ENCODE peak calls at places on chromosomes 1 and 21, in seven cellular contexts. Q is dorsolateral prefrontal cortex, T is HFFc6, O is pancreas, G is type B pancreatic cell, M is upper lobe of left lung, S is cardiac fibroblast. C is an unnamed sample.

GRCh38 chr1:117707371-117707770 is 101.5 kb downstream of the TENT5C start:
- DNase-seq in Q (no peak), T (no peak), O (no peak), G (no peak), M (no peak), S (no peak), C (no peak)

GRCh38 chr1:60612790-60613189 is 469.6 kb upstream of the NFIA start:
- DNase-seq in Q (no peak), T (no peak), O (no peak), G (no peak), M (no peak), S (no peak), C (no peak)

GRCh38 chr1:226162898-226163297 is 23.6 kb downstream of the ACBD3 start:
- DNase-seq in Q (no peak), T (no peak), O (peak; percentile 60), G (no peak), M (no peak), S (no peak), C (no peak)

GRCh38 chr1:61170328-61171238 is 88.2 kb downstream of the NFIA start:
- DNase-seq in Q (no peak), T (peak; percentile 49), O (no peak), G (no peak), M (no peak), S (peak; percentile 57), C (no peak)

GRCh38 chr1:89262643-89263042 is 10.0 kb downstream of the GBP5 start:
- DNase-seq in Q (no peak), T (peak; percentile 21), O (no peak), G (no peak), M (no peak), S (peak; percentile 80), C (no peak)

GRCh38 chr1:15290382-15290781 is 43.4 kb downstream of the FHAD1 start:
- DNase-seq in Q (no peak), T (peak; percentile 63), O (no peak), G (no peak), M (no peak), S (peak; percentile 63), C (no peak)

GRCh38 chr1:226891846-226892533 is 21.6 kb downstream of the PSEN2 start:
- DNase-seq in Q (no peak), T (no peak), O (no peak), G (no peak), M (peak; percentile 51), S (peak; percentile 61), C (no peak)

GRCh38 chr1:23980725-23981063 is 567 bp upstream of the SRSF10 start:
- DNase-seq in Q (no peak), T (no peak), O (peak; percentile 43), G (no peak), M (no peak), S (no peak), C (no peak)

GRCh38 chr1:7256526-7256925 is 471.3 kb downstream of the CAMTA1 start:
- DNase-seq in Q (no peak), T (no peak), O (no peak), G (no peak), M (no peak), S (no peak), C (no peak)

GRCh38 chr1:202029171-202029665 is 18.8 kb downstream of the ELF3 start:
- DNase-seq in Q (no peak), T (peak; percentile 90), O (no peak), G (no peak), M (no peak), S (peak; percentile 48), C (no peak)

DNA sequence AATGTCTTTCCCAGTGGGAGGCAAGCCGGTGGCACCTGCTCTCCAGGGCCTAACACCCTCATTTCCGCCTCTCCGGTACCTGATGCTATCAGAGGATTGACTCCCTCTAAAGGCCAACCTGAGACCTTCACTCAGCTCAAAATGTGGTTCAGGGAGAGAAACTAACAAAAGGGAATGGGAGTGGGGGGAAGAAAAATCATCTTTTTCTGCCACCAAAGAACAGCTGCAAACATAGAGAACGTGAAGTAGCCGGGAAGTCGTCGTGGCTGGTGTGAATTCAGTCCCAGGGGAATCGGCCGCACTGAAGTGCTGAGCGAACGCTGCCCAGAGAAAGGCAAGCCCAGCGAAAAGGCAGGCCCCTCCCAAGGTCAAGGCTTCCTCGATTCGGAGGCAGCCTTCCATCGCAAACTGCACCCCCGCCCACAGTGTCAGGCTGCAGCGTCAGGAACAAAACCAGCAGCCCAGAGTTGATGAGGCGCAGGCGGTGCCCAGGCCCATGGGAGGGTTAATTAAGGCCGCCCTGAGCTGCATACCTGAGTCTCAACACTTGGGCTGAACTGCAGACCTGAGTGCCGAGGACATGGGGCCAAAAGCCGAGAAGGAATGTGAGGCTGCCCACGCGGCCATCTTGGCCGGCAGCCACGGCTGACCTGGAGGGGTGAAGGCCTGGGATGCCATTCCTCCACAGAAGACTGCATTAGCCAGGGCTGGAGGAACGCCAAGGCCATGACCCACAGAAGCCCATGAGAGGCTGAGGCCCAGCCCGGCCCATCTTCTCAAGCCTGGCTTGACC is 160.2 kb downstream of the PSMG1 start:
- DNase-seq in Q (no peak), T (no peak), O (no peak), G (no peak), M (peak; percentile 93), S (peak; percentile 98), C (no peak)
- TF ChIP-seq CTCF in Q (no peak), T (peak; percentile 14), O (no peak), G (peak; percentile 46), M (peak; percentile 25), S (no peak), C (no peak)

GRCh38 chr1:176670853-176671252 is 207.9 kb downstream of the PAPPA2 start:
- DNase-seq in Q (no peak), T (no peak), O (peak; percentile 90), G (no peak), M (no peak), S (no peak), C (no peak)
- TF ChIP-seq CTCF in Q (no peak), T (no peak), O (no peak), G (no peak), M (no peak), S (no peak), C (no peak)

GRCh38 chr1:19445417-19446342 is 39.7 kb downstream of the CAPZB start:
- DNase-seq in Q (no peak), T (no peak), O (no peak), G (no peak), M (no peak), S (no peak), C (peak; percentile 55)
- TF ChIP-seq CTCF in Q (peak; percentile 12), T (peak; percentile 63), O (no peak), G (peak; percentile 63), M (peak; percentile 31), S (peak; percentile 41), C (peak; percentile 11)

GRCh38 chr21:41167348-41168342 is at the start of gene BACE2:
- DNase-seq in Q (no peak), T (peak; percentile 33), O (peak; percentile 86), G (peak; percentile 84), M (peak; percentile 94), S (peak; percentile 87), C (peak; percentile 89)
- TF ChIP-seq CTCF in Q (peak; percentile 56), T (peak; percentile 71), O (peak; percentile 29), G (peak; percentile 79), M (peak; percentile 86), S (peak; percentile 32), C (peak; percentile 84)

GRCh38 chr21:45596704-45597318 is 46.7 kb upstream of the PCBP3 start:
- DNase-seq in Q (peak; percentile 29), T (no peak), O (peak; percentile 71), G (no peak), M (no peak), S (peak; percentile 42), C (peak; percentile 50)
- TF ChIP-seq CTCF in Q (peak; percentile 70), T (peak; percentile 87), O (peak; percentile 84), G (peak; percentile 85), M (peak; percentile 85), S (peak; percentile 94), C (peak; percentile 85)

GRCh38 chr1:147225193-147225730 is at the start of gene FMO5:
- DNase-seq in Q (peak; percentile 24), T (no peak), O (peak; percentile 78), G (no peak), M (no peak), S (peak; percentile 76), C (peak; percentile 68)
- TF ChIP-seq CTCF in Q (no peak), T (no peak), O (no peak), G (peak; percentile 54), M (peak; percentile 43), S (peak; percentile 42), C (peak; percentile 45)

DNA sequence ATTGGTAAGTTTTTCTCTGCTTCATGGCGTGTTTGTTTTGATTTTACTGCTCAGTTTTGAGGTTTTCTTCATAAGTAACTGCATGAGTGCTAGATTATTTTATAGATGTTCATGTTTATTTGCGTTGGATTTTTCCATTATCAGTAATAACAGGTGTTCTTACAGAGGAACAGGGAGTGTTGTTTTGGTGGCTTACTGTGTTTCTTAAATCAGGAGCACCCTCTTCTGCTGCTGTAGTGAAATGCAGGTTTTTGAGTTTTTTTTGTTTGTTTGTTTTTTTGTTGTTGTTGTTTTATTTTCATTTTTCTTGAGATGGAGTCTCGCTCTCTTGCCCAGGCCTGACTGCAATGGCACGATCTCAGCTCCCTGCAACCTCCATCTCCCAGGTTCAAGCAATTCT is 32.6 kb downstream of the CTBS start:
- DNase-seq in Q (no peak), T (no peak), O (no peak), G (no peak), M (no peak), S (no peak), C (no peak)
- TF ChIP-seq CTCF in Q (no peak), T (peak; percentile 47), O (no peak), G (peak; percentile 30), M (no peak), S (peak; percentile 7), C (no peak)

DNA sequence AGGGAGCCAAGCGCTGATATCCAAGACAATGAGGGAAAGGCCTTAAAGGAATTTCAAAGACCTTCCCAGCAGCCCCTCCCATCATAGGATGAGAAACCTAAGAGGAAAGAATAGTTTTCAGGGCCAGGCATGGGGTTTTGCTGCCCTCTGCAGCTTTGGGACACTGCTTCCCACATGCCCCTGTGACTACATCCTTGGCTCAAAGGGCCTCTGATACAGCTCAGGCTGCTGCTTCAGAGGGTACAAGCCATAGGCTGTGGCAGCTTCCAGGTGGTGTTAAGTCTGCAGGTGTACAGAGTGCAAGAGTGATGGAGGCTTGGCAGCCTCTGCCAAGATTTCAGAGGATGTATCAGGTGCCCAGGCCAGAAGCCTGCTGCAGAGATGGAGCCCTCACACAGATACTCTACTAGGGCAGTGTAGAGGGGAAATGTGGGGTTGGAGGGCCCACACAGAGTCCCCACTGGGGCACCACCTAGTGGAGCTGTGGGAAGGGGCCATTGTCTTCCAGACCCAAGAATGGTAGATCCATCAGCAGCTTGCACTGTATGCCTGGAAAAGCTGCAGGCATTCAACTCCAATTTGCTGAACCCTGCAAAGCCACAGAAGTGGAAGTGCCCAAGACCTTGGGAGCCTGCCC is 125.8 kb downstream of the SLC45A1 start:
- DNase-seq in Q (no peak), T (no peak), O (no peak), G (no peak), M (no peak), S (peak; percentile 66), C (no peak)
- TF ChIP-seq CTCF in Q (no peak), T (peak; percentile 34), O (no peak), G (no peak), M (no peak), S (peak; percentile 28), C (no peak)

C was measured in prostate gland.